ENCODE peak calls at places on chromosomes 11 and 22, in six cellular contexts. R is AG04450, I is OCI-M1, W is heart right ventricle, A is germinal center, O is left ventricle myocardium inferior. N is an unnamed sample.

GRCh38 chr11:125496465-125496817 is 376 bp upstream of the FEZ1 start:
- DNase-seq in A (no peak), R (no peak), O (no peak), I (no peak), W (no peak), N (no peak)

GRCh38 chr11:32881286-32881685 is 11.3 kb upstream of the QSER1 start:
- DNase-seq in A (no peak), W (no peak), I (no peak), R (no peak), O (no peak), N (no peak)

GRCh38 chr11:691710-692590 is 3.1 kb downstream of the DEAF1 start:
- DNase-seq in O (no peak), I (no peak), R (no peak), W (no peak), A (no peak), N (no peak)

GRCh38 chr11:107740256-107740655 is 28.4 kb upstream of the SLN start:
- DNase-seq in R (no peak), O (no peak), W (no peak), A (no peak), I (no peak), N (no peak)

GRCh38 chr11:104219081-104219480 is 55.1 kb upstream of the PDGFD start:
- DNase-seq in W (peak), I (no peak), A (no peak), R (no peak), O (peak), N (no peak)

GRCh38 chr11:61657566-61657965 is 22.6 kb upstream of the DAGLA start:
- DNase-seq in R (no peak), O (no peak), I (no peak), A (no peak), W (no peak), N (no peak)

GRCh38 chr11:28529046-28529445 is 420.9 kb downstream of the METTL15 start:
- DNase-seq in I (no peak), A (no peak), R (peak), O (no peak), W (no peak), N (no peak)

GRCh38 chr22:27630754-27631153 is 170.8 kb downstream of the MN1 start:
- DNase-seq in I (no peak), R (no peak), O (no peak), A (no peak), W (no peak), N (no peak)

GRCh38 chr11:65274734-65275682 is 13.2 kb downstream of the POLA2 start:
- DNase-seq in A (peak), I (peak), O (peak), W (peak), R (peak), N (no peak)

GRCh38 chr11:12064136-12064953 is 46.0 kb upstream of the MICAL2 start:
- DNase-seq in A (no peak), R (no peak), I (no peak), O (no peak), W (no peak), N (no peak)

GRCh38 chr11:81895258-81895657 is 838.4 kb downstream of the FAM181B start:
- DNase-seq in I (no peak), W (no peak), A (no peak), O (no peak), R (no peak), N (no peak)

GRCh38 chr11:71425409-71425808 is 22.8 kb downstream of the DHCR7 start:
- DNase-seq in W (no peak), R (no peak), I (no peak), O (no peak), A (no peak), N (no peak)

GRCh38 chr11:97743205-97743742 is 1277.5 kb upstream of the CNTN5 start:
- DNase-seq in W (no peak), I (peak), A (no peak), O (no peak), R (no peak), N (no peak)

GRCh38 chr11:64729851-64730382 is 6.9 kb upstream of the NRXN2 start:
- DNase-seq in A (no peak), W (no peak), O (no peak), I (no peak), R (no peak), N (no peak)

GRCh38 chr11:73244589-73245240 is 26.6 kb downstream of the P2RY2 start:
- DNase-seq in I (no peak), O (no peak), A (no peak), W (no peak), R (no peak), N (no peak)

GRCh38 chr11:31968774-31969433 is 122.0 kb upstream of the RCN1 start:
- DNase-seq in A (no peak), R (no peak), W (peak), O (no peak), I (peak), N (no peak)

GRCh38 chr11:62152245-62153086 is 28.7 kb downstream of the INCENP start:
- DNase-seq in I (no peak), R (no peak), W (no peak), O (no peak), A (no peak), N (no peak)

GRCh38 chr11:34495724-34496377 is 17.7 kb downstream of the ELF5 start:
- DNase-seq in W (no peak), A (no peak), I (no peak), R (no peak), O (no peak), N (no peak)

GRCh38 chr11:34262601-34263081 is 95.2 kb downstream of the ABTB2 start:
- DNase-seq in I (no peak), R (no peak), O (no peak), W (no peak), A (no peak), N (no peak)

GRCh38 chr11:72589802-72590761 is 84.1 kb downstream of the PDE2A start:
- DNase-seq in R (no peak), I (peak), W (peak), O (peak), A (peak), N (no peak)

GRCh38 chr11:93686226-93686625 is 24.7 kb downstream of the CEP295 start:
- DNase-seq in A (no peak), W (no peak), R (no peak), O (no peak), I (no peak), N (no peak)

GRCh38 chr11:42249401-42249800 is 789.9 kb upstream of the LRRC4C start:
- DNase-seq in A (no peak), R (no peak), O (no peak), W (no peak), I (no peak), N (no peak)

GRCh38 chr11:124339671-124340447 is 19.9 kb upstream of the OR8D2 start:
- DNase-seq in W (no peak), O (no peak), I (peak), A (no peak), R (no peak), N (no peak)

GRCh38 chr22:50085211-50085999 is at the start of gene MLC1:
- DNase-seq in O (no peak), A (no peak), R (no peak), I (peak), W (no peak), N (no peak)

GRCh38 chr11:44615913-44616806 is 50.7 kb downstream of the CD82 start:
- DNase-seq in A (no peak), W (no peak), O (peak), I (no peak), R (no peak), N (no peak)

GRCh38 chr11:9269492-9270030 is 4.4 kb upstream of the DENND5A start:
- DNase-seq in R (no peak), I (no peak), A (no peak), W (no peak), O (no peak), N (no peak)

GRCh38 chr11:66478823-66479740 is 1.2 kb upstream of the DPP3 start:
- DNase-seq in W (peak), I (peak), A (peak), O (peak), R (no peak), N (no peak)

GRCh38 chr11:67316882-67317364 is 13.6 kb downstream of the SSH3 start:
- DNase-seq in W (no peak), R (no peak), A (no peak), I (no peak), O (no peak), N (no peak)

GRCh38 chr11:17552392-17553248 is 5.6 kb downstream of the OTOG start:
- DNase-seq in W (no peak), I (no peak), R (no peak), O (no peak), A (no peak), N (no peak)

GRCh38 chr11:58640386-58641023 is 18.0 kb downstream of the CNTF start:
- DNase-seq in O (no peak), R (no peak), I (peak), A (no peak), W (no peak), N (no peak)

GRCh38 chr22:40728731-40729189 is 49.5 kb downstream of the MCHR1 start:
- DNase-seq in O (no peak), R (no peak), I (no peak), W (no peak), A (no peak), N (no peak)

GRCh38 chr11:61069427-61069826 is 32.9 kb upstream of the CD5 start:
- DNase-seq in O (no peak), W (no peak), I (no peak), R (no peak), A (no peak), N (no peak)

GRCh38 chr11:83070044-83070877 is 1.4 kb downstream of the RAB30 start:
- DNase-seq in A (no peak), W (no peak), I (peak), R (no peak), O (no peak), N (no peak)